ENCODE peak calls at places on chromosomes 2 and 18, in five cellular contexts. A is left lung, H is AG04449, N is cardiac muscle cell, V is IMR-90. R is an unnamed sample.

GRCh38 chr18:3454365-3455089 is 4.6 kb downstream of the TGIF1 start:
- DNase-seq in V (peak), N (peak), H (no peak), A (no peak), R (peak)

GRCh38 chr2:216904974-216905373 is 45.1 kb upstream of the TNP1 start:
- DNase-seq in N (no peak), V (no peak), H (no peak), A (no peak), R (no peak)

GRCh38 chr18:9974279-9974915 is 60.6 kb downstream of the VAPA start:
- DNase-seq in N (no peak), V (peak), H (no peak), A (no peak), R (no peak)

GRCh38 chr2:148957023-148957422 is 81.5 kb upstream of the LYPD6B start:
- DNase-seq in V (no peak), H (no peak), A (no peak), N (no peak), R (no peak)

GRCh38 chr2:25700221-25700660 is 26.9 kb upstream of the DTNB start:
- DNase-seq in H (no peak), N (peak), V (peak), A (no peak), R (peak)

GRCh38 chr2:9707611-9708010 is 76.8 kb upstream of the YWHAQ start:
- DNase-seq in A (no peak), N (no peak), H (no peak), V (no peak), R (no peak)

GRCh38 chr2:157438907-157439791 is 4.7 kb downstream of the CYTIP start:
- DNase-seq in A (no peak), N (peak), V (no peak), H (no peak), R (no peak)

GRCh38 chr2:181752301-181752700 is 72.0 kb upstream of the NEUROD1 start:
- DNase-seq in V (peak), H (no peak), A (no peak), N (peak), R (no peak)

GRCh38 chr2:221283896-221284295 is 288.2 kb downstream of the EPHA4 start:
- DNase-seq in V (peak), N (no peak), A (no peak), H (peak), R (no peak)

GRCh38 chr2:151707857-151708256 is 26.4 kb downstream of the NEB start:
- DNase-seq in N (no peak), A (no peak), V (no peak), H (no peak), R (no peak)

GRCh38 chr2:105712981-105713596 is 31.6 kb upstream of the NCK2 start:
- DNase-seq in N (peak), H (no peak), V (peak), A (no peak), R (peak)

GRCh38 chr2:221529943-221530652 is 42.0 kb downstream of the EPHA4 start:
- DNase-seq in V (peak), N (peak), A (no peak), H (peak), R (peak)

GRCh38 chr2:237895544-237896506 is 36.4 kb downstream of the RAMP1 start:
- DNase-seq in A (peak), N (no peak), V (no peak), H (no peak), R (no peak)

GRCh38 chr2:240130393-240131195 is 5.5 kb downstream of the COPS9 start:
- DNase-seq in N (no peak), V (no peak), A (no peak), H (no peak), R (no peak)

GRCh38 chr2:171669121-171669520 is 18.1 kb upstream of the DYNC1I2 start:
- DNase-seq in V (no peak), N (no peak), A (no peak), H (no peak), R (no peak)

GRCh38 chr2:80560298-80560697 is 255.7 kb upstream of the LRRTM1 start:
- DNase-seq in N (no peak), H (no peak), A (no peak), V (no peak), R (no peak)

GRCh38 chr2:96509114-96509846 is 4.1 kb upstream of the NEURL3 start:
- DNase-seq in N (peak), V (peak), H (peak), A (peak), R (peak)

GRCh38 chr18:64288446-64288845 is 139.6 kb upstream of the LINC00305 start:
- DNase-seq in N (no peak), H (no peak), V (no peak), A (no peak), R (no peak)

GRCh38 chr2:86297382-86298147 is 39.9 kb downstream of the REEP1 start:
- DNase-seq in A (no peak), V (no peak), N (no peak), H (no peak), R (no peak)

GRCh38 chr2:188785515-188785914 is 188.7 kb upstream of the COL3A1 start:
- DNase-seq in N (peak), A (no peak), H (no peak), V (no peak), R (no peak)

GRCh38 chr2:177545981-177546600 is 153.5 kb downstream of the AGPS start:
- DNase-seq in H (no peak), N (no peak), V (no peak), A (no peak), R (no peak)

GRCh38 chr2:231524477-231525247 is 5.6 kb downstream of the NMUR1 start:
- DNase-seq in A (no peak), H (no peak), N (no peak), V (no peak), R (no peak)

GRCh38 chr2:102122115-102122514 is 20.4 kb upstream of the IL1R1 start:
- DNase-seq in A (no peak), V (peak), N (peak), H (peak), R (peak)

GRCh38 chr2:114769991-114770390 is 327.6 kb downstream of the DPP10 start:
- DNase-seq in A (no peak), N (no peak), V (no peak), H (no peak), R (no peak)

GRCh38 chr2:240411261-240412160 is 24.0 kb upstream of the GPC1 start:
- DNase-seq in A (peak), N (no peak), V (no peak), H (no peak), R (no peak)

GRCh38 chr18:68713791-68714190 is 1.1 kb downstream of the TMX3 start:
- DNase-seq in A (no peak), V (no peak), H (no peak), N (peak), R (peak)

GRCh38 chr2:138237657-138238384 is 263.7 kb upstream of the SPOPL start:
- DNase-seq in A (no peak), V (no peak), H (no peak), N (peak), R (peak)

GRCh38 chr2:237090906-237091305 is 5.2 kb downstream of the COPS8 start:
- DNase-seq in N (peak), H (no peak), A (no peak), V (peak), R (peak)

GRCh38 chr18:48878471-48878870 is 72.3 kb downstream of the SMAD7 start:
- DNase-seq in H (no peak), N (no peak), V (no peak), A (no peak), R (no peak)
- TF ChIP-seq CTCF in H (no peak), N (no peak), V (no peak), A (no peak), R (no peak)

DNA sequence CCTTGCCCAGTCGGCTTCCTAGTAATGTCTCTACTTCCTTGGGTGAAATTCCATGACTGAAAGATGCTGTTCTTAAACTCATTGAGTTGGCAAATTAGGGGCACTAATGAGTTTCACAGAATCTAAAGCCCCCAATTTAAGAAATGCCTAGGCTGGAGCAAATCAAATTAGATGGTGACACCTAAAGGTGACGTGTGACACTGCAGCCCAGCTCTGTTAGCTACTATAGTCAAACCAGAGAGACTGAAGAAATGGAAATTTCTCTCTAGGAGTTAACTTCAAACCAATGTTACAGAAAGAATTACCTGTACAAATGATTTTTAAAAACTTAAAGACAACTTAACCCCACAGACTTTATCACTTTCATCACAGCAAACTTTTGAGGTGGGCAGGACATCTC is 37.2 kb downstream of the LCT start:
- DNase-seq in H (no peak), N (no peak), V (no peak), A (no peak), R (no peak)
- TF ChIP-seq CTCF in H (no peak), N (no peak), V (no peak), A (no peak), R (no peak)

DNA sequence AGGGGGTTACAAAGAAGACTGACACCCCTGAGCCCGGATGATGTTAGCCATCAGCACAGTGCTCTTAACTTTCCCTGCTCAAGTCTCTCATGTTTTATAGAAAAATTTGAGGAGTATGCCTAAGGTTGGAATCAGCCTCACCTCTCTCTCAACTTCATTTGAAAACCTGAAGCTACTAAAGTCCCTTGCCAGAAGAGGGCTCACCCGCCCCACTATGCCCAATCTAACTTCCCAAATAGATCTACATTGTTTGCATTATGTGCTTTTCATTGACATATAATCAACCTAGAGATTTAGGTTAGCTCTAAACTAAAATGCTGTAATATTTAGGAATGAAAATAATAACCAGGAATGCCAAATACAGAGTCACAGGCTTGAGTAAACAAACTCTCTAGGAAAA is 305.4 kb downstream of the NCKAP5 start:
- DNase-seq in A (no peak), N (no peak), H (no peak), V (no peak), R (peak)
- TF ChIP-seq CTCF in A (no peak), N (no peak), H (peak), V (peak), R (peak)

GRCh38 chr2:110146945-110147332 is 31.3 kb upstream of the MALL start:
- DNase-seq in A (no peak), V (no peak), N (no peak), H (no peak), R (no peak)

GRCh38 chr2:110149330-110150220 is 34.0 kb upstream of the MALL start:
- DNase-seq in V (peak), N (peak), A (no peak), H (peak), R (peak)

GRCh38 chr2:110140433-110140832 is 24.8 kb upstream of the MALL start:
- DNase-seq in A (no peak), H (no peak), V (no peak), N (no peak), R (no peak)

GRCh38 chr2:110146183-110146944 is 30.7 kb upstream of the MALL start:
- DNase-seq in V (no peak), A (no peak), N (no peak), H (no peak), R (no peak)

DNA sequence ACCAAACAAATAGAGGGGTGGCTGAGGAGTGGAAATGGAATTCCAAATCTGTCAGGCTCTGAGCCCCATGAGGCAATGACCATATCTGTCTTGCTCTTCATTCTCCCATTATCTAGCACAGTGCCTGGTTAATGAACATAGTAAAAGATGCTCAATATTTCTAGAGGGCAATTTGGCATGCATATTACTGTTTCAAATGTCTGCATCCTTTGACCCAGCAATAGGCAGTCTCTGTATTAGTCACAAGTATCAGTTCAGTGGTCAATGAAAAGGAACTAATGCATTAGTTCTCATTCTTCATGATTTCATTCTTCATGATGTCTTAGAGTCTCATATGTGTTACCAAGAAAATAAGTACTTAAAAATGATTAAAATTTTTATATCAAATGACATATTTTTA is 28.4 kb upstream of the MALL start:
- DNase-seq in V (no peak), H (no peak), N (no peak), A (no peak), R (no peak)
- TF ChIP-seq CTCF in V (no peak), H (no peak), N (no peak), A (no peak), R (no peak)

GRCh38 chr2:174344716-174345472 is 10.1 kb downstream of the SP9 start:
- DNase-seq in H (no peak), V (peak), A (no peak), N (peak), R (peak)

GRCh38 chr2:174353004-174353403 is 18.2 kb downstream of the SP9 start:
- DNase-seq in A (no peak), H (no peak), V (no peak), N (no peak), R (no peak)

GRCh38 chr2:174350593-174351181 is 15.9 kb downstream of the SP9 start:
- DNase-seq in N (no peak), A (no peak), H (no peak), V (no peak), R (no peak)

DNA sequence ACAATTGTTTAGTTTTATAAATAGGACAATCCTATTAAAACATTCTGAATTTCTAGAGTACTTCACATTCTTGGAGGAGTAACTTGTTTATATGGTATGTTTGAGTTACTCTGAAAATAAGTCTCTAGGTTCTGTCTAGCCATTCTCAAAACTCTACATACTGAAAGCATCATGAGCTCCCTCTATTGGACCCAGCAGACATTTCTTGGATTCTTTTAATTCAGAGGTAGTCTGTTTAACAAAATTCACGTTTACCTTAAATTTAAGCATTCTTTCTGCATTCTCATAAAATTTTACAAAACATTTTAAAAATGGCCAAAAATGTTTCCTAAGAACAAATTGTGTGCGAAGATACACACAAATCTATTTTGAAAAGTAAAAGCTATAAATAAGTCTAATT is 15.3 kb downstream of the SP9 start:
- DNase-seq in V (peak), H (no peak), N (no peak), A (no peak), R (peak)
- TF ChIP-seq CTCF in V (peak), H (peak), N (peak), A (no peak), R (peak)

GRCh38 chr2:23384551-23385349 is at the start of gene KLHL29:
- DNase-seq in N (peak), V (peak), A (peak), H (no peak), R (peak)

GRCh38 chr2:23387221-23387550 is 2.2 kb downstream of the KLHL29 start:
- DNase-seq in V (peak), N (no peak), H (no peak), A (no peak), R (no peak)

GRCh38 chr2:23385351-23385747 is 370 bp downstream of the KLHL29 start:
- DNase-seq in V (peak), A (peak), N (peak), H (no peak), R (peak)

GRCh38 chr2:23386422-23387220 is 1.6 kb downstream of the KLHL29 start:
- DNase-seq in V (no peak), A (peak), H (no peak), N (no peak), R (peak)

DNA sequence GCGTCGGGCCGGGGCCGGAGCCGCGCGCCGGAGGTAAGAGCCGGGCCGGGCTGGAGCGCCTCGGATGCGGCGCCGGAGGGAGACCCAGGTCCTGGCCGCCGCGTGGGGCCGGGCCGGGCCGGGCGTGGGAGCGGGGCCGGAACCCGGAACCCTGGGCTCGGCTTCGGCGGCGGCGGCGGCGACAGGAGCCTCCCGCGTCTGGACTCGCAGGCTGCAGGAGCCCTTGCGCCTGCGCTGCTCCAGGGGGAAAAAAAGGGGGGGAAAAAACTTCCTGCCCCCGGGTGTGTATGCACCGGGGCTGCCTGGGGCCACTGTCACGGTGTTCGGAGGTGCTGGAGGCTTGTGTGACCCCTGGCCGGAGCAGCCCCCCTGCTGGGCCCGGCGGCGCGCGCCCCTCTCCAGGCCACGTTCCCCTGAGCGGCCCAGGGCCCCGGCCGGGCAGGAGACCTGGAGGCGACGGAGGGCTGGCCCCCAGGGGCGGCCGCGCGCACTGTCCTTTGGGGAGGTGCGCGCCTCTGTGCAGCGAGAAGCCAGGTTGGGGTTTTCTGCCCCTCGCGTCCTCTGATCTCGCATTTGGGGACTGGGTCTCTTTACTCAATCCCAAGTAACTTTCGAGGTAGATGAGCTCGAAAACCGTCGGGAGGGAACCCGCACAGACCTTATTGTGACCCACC is 906 bp downstream of the KLHL29 start:
- DNase-seq in H (no peak), A (peak), V (no peak), N (no peak), R (no peak)
- TF ChIP-seq CTCF in H (no peak), A (no peak), V (no peak), N (no peak), R (no peak)

DNA sequence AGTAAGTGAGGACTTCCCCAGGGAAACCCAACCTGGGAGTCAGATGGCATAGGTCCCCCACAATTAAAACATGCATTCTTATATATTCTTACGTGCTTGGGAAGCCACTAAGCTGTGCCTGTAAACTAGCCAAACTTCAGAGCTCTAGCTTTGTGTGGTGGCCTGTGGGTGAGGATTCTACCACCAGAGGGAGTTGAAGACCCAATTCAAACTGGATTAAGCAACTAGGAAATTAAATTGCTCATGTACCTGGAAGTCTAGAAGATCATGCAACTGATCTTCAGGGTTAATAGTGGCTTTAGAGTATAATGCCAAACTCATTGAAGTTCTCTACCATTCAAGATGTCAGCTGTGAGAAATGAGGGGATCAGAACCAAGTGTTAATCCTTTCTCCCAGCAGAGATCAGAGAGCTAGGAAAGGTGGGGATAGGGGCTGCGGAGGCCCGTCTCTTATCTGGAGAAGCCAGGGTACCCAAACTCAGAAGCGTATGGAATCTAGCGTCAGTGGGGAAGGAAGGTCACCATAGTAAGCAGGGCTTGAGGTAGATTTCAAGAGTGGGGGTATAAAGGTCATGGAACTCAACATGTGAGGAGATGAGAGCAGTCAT is 53.2 kb upstream of the CCDC85A start:
- DNase-seq in V (peak), N (peak), A (no peak), H (peak), R (peak)
- TF ChIP-seq CTCF in V (peak), N (peak), A (peak), H (peak), R (peak)